ENCODE peak calls at places on chromosomes 1 and 21, in four cellular contexts. Z, F, Y and I are unnamed samples.

GRCh38 chr1:87508247-87508646 is 179.6 kb downstream of the LMO4 start:
- DNase-seq in Z (no peak), F (no peak), Y (no peak), I (no peak)

GRCh38 chr1:244450597-244451538 is 841 bp downstream of the ADSS2 start:
- DNase-seq in Z (peak), F (no peak), Y (peak), I (peak)

GRCh38 chr1:203914292-203914691 is 52.9 kb downstream of the SNRPE start:
- DNase-seq in Z (no peak), F (no peak), Y (peak), I (no peak)

GRCh38 chr1:192538407-192539311 is 36.9 kb upstream of the RGS1 start:
- DNase-seq in Z (no peak), F (peak), Y (no peak), I (no peak)

GRCh38 chr1:27632387-27633297 is 2.3 kb downstream of the FGR start:
- DNase-seq in Z (no peak), F (peak), Y (no peak), I (no peak)

GRCh38 chr1:211133393-211133840 is 531 bp downstream of the KCNH1 start:
- DNase-seq in Z (no peak), F (no peak), Y (no peak), I (no peak)

GRCh38 chr1:184866991-184867788 is 107.1 kb downstream of the NIBAN1 start:
- DNase-seq in Z (no peak), F (peak), Y (no peak), I (no peak)

GRCh38 chr1:93963585-93963984 is 54.4 kb upstream of the GCLM start:
- DNase-seq in Z (no peak), F (no peak), Y (peak), I (no peak)

GRCh38 chr1:205593532-205593931 is 38.3 kb downstream of the ELK4 start:
- DNase-seq in Z (no peak), F (peak), Y (no peak), I (no peak)

GRCh38 chr1:209229494-209230059 is 353.9 kb upstream of the CAMK1G start:
- DNase-seq in Z (no peak), F (no peak), Y (no peak), I (no peak)

GRCh38 chr1:87669671-87670070 is 341.0 kb downstream of the LMO4 start:
- DNase-seq in Z (no peak), F (no peak), Y (no peak), I (no peak)

GRCh38 chr1:113541108-113541507 is 150.8 kb downstream of the MAGI3 start:
- DNase-seq in Z (no peak), F (no peak), Y (no peak), I (no peak)

GRCh38 chr1:244113532-244114320 is 62.6 kb downstream of the ZBTB18 start:
- DNase-seq in Z (no peak), F (no peak), Y (no peak), I (no peak)

DNA sequence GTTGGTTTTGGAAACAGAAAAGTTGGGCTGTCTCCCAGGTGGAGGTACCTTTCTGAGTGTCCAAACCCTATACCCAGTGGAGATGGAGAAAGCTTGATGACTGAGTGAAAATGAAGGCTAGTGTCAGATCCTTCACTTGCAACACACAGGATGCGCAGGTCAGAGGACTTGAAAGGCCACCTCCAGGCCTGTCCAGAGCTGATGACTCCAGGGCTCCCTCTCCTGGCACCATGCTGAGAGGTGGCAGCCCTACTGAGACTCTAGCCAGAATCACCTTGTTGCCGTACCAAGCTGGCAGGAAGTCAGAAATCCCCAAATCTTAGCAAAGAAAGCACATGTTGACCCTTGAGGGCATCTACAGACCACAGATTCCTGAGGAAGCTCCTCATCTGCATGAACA is 16.4 kb downstream of the KNCN start:
- DNase-seq in Z (peak), F (no peak), Y (peak), I (no peak)
- TF ChIP-seq SP1 in Z (no peak), F (no peak), Y (no peak), I (no peak)

GRCh38 chr1:214337536-214337935 is 56.6 kb downstream of the SMYD2 start:
- DNase-seq in Z (no peak), F (no peak), Y (no peak), I (no peak)
- TF ChIP-seq TARDBP in Z (no peak), F (no peak), Y (no peak), I (no peak)

DNA sequence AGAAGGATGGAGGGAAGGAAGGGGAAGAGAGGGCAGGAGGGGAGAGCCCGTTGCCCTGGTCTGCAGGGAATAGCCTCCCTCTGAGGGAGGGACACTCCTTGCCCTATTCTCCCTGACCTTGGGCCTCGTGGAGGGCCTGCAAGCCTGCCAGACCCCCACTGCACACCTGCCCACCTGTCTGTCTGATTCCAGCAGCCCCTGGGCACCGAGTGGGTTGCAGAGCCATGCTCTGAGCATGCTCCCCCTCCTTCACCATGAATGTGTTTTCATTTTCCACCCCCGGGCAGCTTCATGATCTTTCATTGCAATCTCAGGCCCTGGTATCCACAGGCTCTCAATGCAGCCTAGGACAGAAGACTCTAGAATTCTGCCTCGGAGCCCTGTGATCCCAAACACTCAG is 5.1 kb upstream of the NPHP4 start:
- DNase-seq in Z (no peak), F (no peak), Y (no peak), I (no peak)
- TF ChIP-seq SP1 in Z (no peak), F (no peak), Y (no peak), I (no peak)

GRCh38 chr1:200364121-200364759 is 45.6 kb downstream of the ZNF281 start:
- DNase-seq in Z (peak), F (no peak), Y (peak), I (no peak)
- TF ChIP-seq TARDBP in Z (no peak), F (no peak), Y (no peak), I (no peak)

DNA sequence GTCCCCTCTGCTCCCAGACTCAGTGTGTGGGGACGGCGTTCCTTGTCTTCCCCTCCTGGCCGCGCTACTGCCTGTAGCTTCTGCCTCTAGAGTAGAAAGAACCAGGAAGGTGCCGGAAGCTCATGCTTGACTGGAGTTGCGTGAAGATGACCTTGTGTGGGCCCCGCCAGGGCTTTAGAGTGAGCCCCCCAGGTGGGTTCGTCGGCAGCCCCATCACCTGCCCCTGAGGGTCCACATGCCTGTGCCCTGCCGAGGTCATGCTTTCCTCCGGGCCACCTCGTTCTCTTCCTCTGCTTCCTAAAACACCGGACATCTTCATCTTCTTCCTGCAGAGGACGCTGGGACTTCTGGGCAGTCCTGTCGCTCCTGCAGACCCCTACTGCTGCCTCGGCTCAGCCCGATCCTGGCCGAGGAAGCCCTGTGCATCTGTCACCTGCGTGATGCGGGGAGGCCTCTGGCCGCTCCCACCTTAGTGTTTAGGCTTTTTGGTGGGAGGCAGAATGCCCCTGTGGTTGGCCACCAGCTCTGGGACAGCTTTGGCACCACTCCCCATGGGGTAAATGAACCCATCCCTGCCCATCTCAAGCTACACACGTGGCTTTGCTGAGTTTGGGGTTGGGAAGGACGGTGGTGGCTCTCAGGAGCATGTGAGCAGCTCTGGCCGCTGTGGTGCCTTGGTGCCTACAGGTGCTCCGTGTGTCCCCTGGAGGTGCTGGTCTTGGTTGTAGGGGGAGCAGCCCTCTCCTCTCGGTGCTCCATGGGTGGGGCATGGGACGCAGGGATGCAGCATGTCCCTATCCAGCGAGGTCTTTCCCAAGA is 12.3 kb downstream of the OBSCN start:
- DNase-seq in Z (no peak), F (no peak), Y (no peak), I (no peak)
- TF ChIP-seq SP1 in Z (no peak), F (no peak), Y (no peak), I (no peak)

GRCh38 chr1:6668503-6668902 is 33.1 kb downstream of the DNAJC11 start:
- DNase-seq in Z (no peak), F (no peak), Y (no peak), I (no peak)
- TF ChIP-seq TARDBP in Z (no peak), F (no peak), Y (no peak), I (no peak)

GRCh38 chr21:37927711-37928110 is 11.5 kb upstream of the KCNJ6 start:
- DNase-seq in Z (no peak), F (no peak), Y (no peak), I (no peak)
- TF ChIP-seq SP1 in Z (no peak), F (no peak), Y (no peak), I (no peak)